ENCODE peak calls at places on chromosomes 4 and X, in five cellular contexts. One of them, this sample, is unnamed.

GRCh38 chr4:142329304-142329703 is 516.8 kb downstream of the INPP4B start:
- DNase-seq in fibroblast of mammary gland: no peak
- DNase-seq in LNCaP clone FGC: no peak
- DNase-seq in OCI-LY7: no peak
- DNase-seq in IMR-90: no peak
- DNase-seq in this sample: no peak

GRCh38 chr4:19026281-19026680 is 1004.7 kb upstream of the LCORL start:
- DNase-seq in fibroblast of mammary gland: no peak
- DNase-seq in LNCaP clone FGC: no peak
- DNase-seq in OCI-LY7: no peak
- DNase-seq in IMR-90: no peak
- DNase-seq in this sample: no peak

GRCh38 chrX:30278365-30278764 is 30.8 kb downstream of the NR0B1 start:
- DNase-seq in fibroblast of mammary gland: peak
- DNase-seq in LNCaP clone FGC: no peak
- DNase-seq in OCI-LY7: no peak
- DNase-seq in IMR-90: peak
- DNase-seq in this sample: peak

GRCh38 chr4:127586922-127587571 is 45.7 kb upstream of the INTU start:
- DNase-seq in fibroblast of mammary gland: peak
- DNase-seq in LNCaP clone FGC: peak
- DNase-seq in OCI-LY7: peak
- DNase-seq in IMR-90: peak
- DNase-seq in this sample: peak

GRCh38 chr4:118338981-118339765 is 13.6 kb downstream of the PRSS12 start:
- DNase-seq in fibroblast of mammary gland: peak
- DNase-seq in LNCaP clone FGC: no peak
- DNase-seq in OCI-LY7: no peak
- DNase-seq in IMR-90: peak
- DNase-seq in this sample: peak

GRCh38 chr4:109833756-109834155 is 6.0 kb downstream of the RRH start:
- DNase-seq in fibroblast of mammary gland: no peak
- DNase-seq in LNCaP clone FGC: no peak
- DNase-seq in OCI-LY7: no peak
- DNase-seq in IMR-90: no peak
- DNase-seq in this sample: no peak

GRCh38 chrX:74431807-74432206 is 10.5 kb downstream of the SLC16A2 start:
- DNase-seq in fibroblast of mammary gland: no peak
- DNase-seq in LNCaP clone FGC: no peak
- DNase-seq in OCI-LY7: no peak
- DNase-seq in IMR-90: no peak
- DNase-seq in this sample: no peak

GRCh38 chr4:8230891-8231290 is 31.8 kb downstream of the SH3TC1 start:
- DNase-seq in fibroblast of mammary gland: no peak
- DNase-seq in LNCaP clone FGC: no peak
- DNase-seq in OCI-LY7: no peak
- DNase-seq in IMR-90: peak
- DNase-seq in this sample: no peak

GRCh38 chr4:86977621-86978184 is 42.9 kb downstream of the AFF1 start:
- DNase-seq in fibroblast of mammary gland: peak
- DNase-seq in LNCaP clone FGC: no peak
- DNase-seq in OCI-LY7: no peak
- DNase-seq in IMR-90: peak
- DNase-seq in this sample: peak

DNA sequence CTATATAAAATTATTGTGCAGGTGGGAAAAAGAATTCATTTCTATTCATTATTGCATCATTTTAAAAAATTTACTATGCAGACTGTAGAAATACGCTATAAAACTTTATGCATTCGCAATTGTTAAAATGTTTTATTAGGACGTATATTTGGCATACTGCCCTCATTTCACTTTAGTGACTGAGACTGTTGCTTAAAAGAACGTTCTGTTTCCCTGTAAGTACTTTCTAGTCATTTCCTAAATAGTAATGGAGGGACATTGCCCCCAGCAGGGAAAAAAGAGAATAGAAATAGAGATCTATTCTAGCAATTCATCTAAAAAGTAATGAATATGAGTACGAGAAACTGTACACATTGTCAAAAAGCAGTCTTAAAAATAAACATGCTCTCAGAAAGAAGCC is 1295.8 kb upstream of the TENM3 start:
- DNase-seq in fibroblast of mammary gland: peak
- DNase-seq in LNCaP clone FGC: peak
- DNase-seq in OCI-LY7: peak
- DNase-seq in IMR-90: peak
- DNase-seq in this sample: no peak
- TF ChIP-seq CTCF in fibroblast of mammary gland: peak
- TF ChIP-seq CTCF in LNCaP clone FGC: no peak
- TF ChIP-seq CTCF in OCI-LY7: peak
- TF ChIP-seq CTCF in IMR-90: peak
- TF ChIP-seq CTCF in this sample: no peak

GRCh38 chrX:45320191-45320590 is 119.5 kb upstream of the DIPK2B start:
- DNase-seq in fibroblast of mammary gland: no peak
- DNase-seq in LNCaP clone FGC: no peak
- DNase-seq in OCI-LY7: no peak
- DNase-seq in IMR-90: no peak
- DNase-seq in this sample: no peak

GRCh38 chrX:45323387-45323786 is 122.7 kb upstream of the DIPK2B start:
- DNase-seq in fibroblast of mammary gland: no peak
- DNase-seq in LNCaP clone FGC: no peak
- DNase-seq in OCI-LY7: no peak
- DNase-seq in IMR-90: no peak
- DNase-seq in this sample: no peak

GRCh38 chrX:45322820-45323219 is 122.1 kb upstream of the DIPK2B start:
- DNase-seq in fibroblast of mammary gland: peak
- DNase-seq in LNCaP clone FGC: no peak
- DNase-seq in OCI-LY7: no peak
- DNase-seq in IMR-90: peak
- DNase-seq in this sample: peak

GRCh38 chrX:45324941-45325340 is 124.3 kb upstream of the DIPK2B start:
- DNase-seq in fibroblast of mammary gland: peak
- DNase-seq in LNCaP clone FGC: no peak
- DNase-seq in OCI-LY7: no peak
- DNase-seq in IMR-90: peak
- DNase-seq in this sample: no peak

GRCh38 chrX:45322382-45322781 is 121.7 kb upstream of the DIPK2B start:
- DNase-seq in fibroblast of mammary gland: peak
- DNase-seq in LNCaP clone FGC: peak
- DNase-seq in OCI-LY7: peak
- DNase-seq in IMR-90: peak
- DNase-seq in this sample: peak
- TF ChIP-seq CTCF in fibroblast of mammary gland: peak
- TF ChIP-seq CTCF in LNCaP clone FGC: peak
- TF ChIP-seq CTCF in OCI-LY7: peak
- TF ChIP-seq CTCF in IMR-90: peak
- TF ChIP-seq CTCF in this sample: peak

DNA sequence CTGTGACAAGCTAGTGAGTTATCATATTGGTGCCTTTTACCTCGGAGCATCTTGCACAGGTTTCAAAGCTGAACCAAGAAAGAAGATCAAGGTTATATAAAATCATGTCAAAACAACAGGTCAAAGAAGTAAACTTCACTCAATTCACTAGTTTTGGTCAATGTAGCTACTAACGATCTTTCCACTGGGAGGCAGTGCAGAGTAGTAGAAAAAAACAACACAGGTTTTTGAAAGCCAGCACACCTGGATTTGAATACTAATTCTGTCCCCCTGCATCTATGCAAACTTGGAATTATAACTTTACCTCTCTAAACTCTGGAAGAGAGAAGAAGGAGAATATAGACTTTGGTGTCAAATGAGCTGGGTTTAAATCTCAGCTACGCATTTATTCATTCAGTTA is 266.1 kb downstream of the GRIA3 start:
- DNase-seq in fibroblast of mammary gland: peak
- DNase-seq in LNCaP clone FGC: no peak
- DNase-seq in OCI-LY7: peak
- DNase-seq in IMR-90: peak
- DNase-seq in this sample: no peak
- TF ChIP-seq CTCF in fibroblast of mammary gland: peak
- TF ChIP-seq CTCF in LNCaP clone FGC: peak
- TF ChIP-seq CTCF in OCI-LY7: peak
- TF ChIP-seq CTCF in IMR-90: peak
- TF ChIP-seq CTCF in this sample: peak

GRCh38 chr4:147843162-147843561 is 111.3 kb downstream of the ARHGAP10 start:
- DNase-seq in fibroblast of mammary gland: no peak
- DNase-seq in LNCaP clone FGC: no peak
- DNase-seq in OCI-LY7: peak
- DNase-seq in IMR-90: no peak
- DNase-seq in this sample: no peak
- TF ChIP-seq CTCF in fibroblast of mammary gland: no peak
- TF ChIP-seq CTCF in LNCaP clone FGC: no peak
- TF ChIP-seq CTCF in OCI-LY7: peak
- TF ChIP-seq CTCF in IMR-90: no peak
- TF ChIP-seq CTCF in this sample: peak